ENCODE peak calls at places on chromosome 9, in five cellular contexts. H, X, Q, Z and A are unnamed samples.

GRCh38 chr9:26524225-26524624 is 368.4 kb downstream of the CAAP1 start:
- DNase-seq in H (no peak), Q (no peak), Z (no peak), X (no peak), A (no peak)

GRCh38 chr9:125049212-125049611 is 94.1 kb downstream of the SCAI start:
- DNase-seq in X (no peak), H (no peak), Q (no peak), Z (no peak), A (no peak)

GRCh38 chr9:118321823-118322222 is 617.6 kb downstream of the TLR4 start:
- DNase-seq in X (no peak), Q (no peak), H (no peak), Z (no peak), A (no peak)

GRCh38 chr9:103167530-103167929 is 172.4 kb downstream of the CYLC2 start:
- DNase-seq in X (no peak), Q (no peak), H (no peak), Z (no peak), A (no peak)

GRCh38 chr9:129945314-129945713 is 97.7 kb downstream of the FNBP1 start:
- DNase-seq in Q (no peak), H (no peak), Z (no peak), X (no peak), A (no peak)

GRCh38 chr9:14321517-14322125 is 7.7 kb upstream of the NFIB start:
- DNase-seq in H (no peak), X (no peak), Z (no peak), Q (no peak), A (no peak)

GRCh38 chr9:89436963-89437625 is 60.8 kb downstream of the SEMA4D start:
- DNase-seq in H (peak; percentile 54), X (no peak), Q (no peak), Z (peak; percentile 84), A (no peak)

GRCh38 chr9:71119746-71120145 is 1.7 kb downstream of the TRPM3 start:
- DNase-seq in X (no peak), Z (no peak), H (no peak), Q (no peak), A (no peak)

GRCh38 chr9:127968717-127969383 is 11.9 kb downstream of the EEIG1 start:
- DNase-seq in Z (peak; percentile 84), H (no peak), X (no peak), Q (peak; percentile 56), A (no peak)

GRCh38 chr9:4579011-4579410 is 83.1 kb upstream of the PLPP6 start:
- DNase-seq in X (no peak), Z (no peak), Q (no peak), H (no peak), A (no peak)

GRCh38 chr9:91285729-91286353 is 75.9 kb downstream of the AUH start:
- DNase-seq in Q (no peak), Z (no peak), H (no peak), X (no peak), A (no peak)

GRCh38 chr9:125404733-125405132 is 143.1 kb downstream of the GAPVD1 start:
- DNase-seq in Z (no peak), H (no peak), Q (no peak), X (no peak), A (no peak)

GRCh38 chr9:70120834-70121510 is 77.3 kb downstream of the MAMDC2 start:
- DNase-seq in X (no peak), Q (peak; percentile 84), Z (no peak), H (no peak), A (no peak)

GRCh38 chr9:72925126-72925810 is 27.6 kb downstream of the ALDH1A1 start:
- DNase-seq in Z (no peak), H (no peak), Q (peak; percentile 13), X (no peak), A (no peak)

GRCh38 chr9:130861372-130862180 is 26.5 kb downstream of the ABL1 start:
- DNase-seq in H (no peak), Q (no peak), X (no peak), Z (no peak), A (no peak)

GRCh38 chr9:114287001-114287762 is 35.7 kb upstream of the ORM1 start:
- DNase-seq in Q (no peak), H (no peak), Z (no peak), X (no peak), A (no peak)

GRCh38 chr9:17462869-17463464 is 115.9 kb upstream of the SH3GL2 start:
- DNase-seq in Q (peak; percentile 16), H (no peak), X (peak; percentile 20), Z (peak; percentile 36), A (peak; percentile 13)

GRCh38 chr9:15070716-15071115 is 160.5 kb upstream of the FREM1 start:
- DNase-seq in Z (no peak), Q (no peak), X (no peak), H (no peak), A (no peak)

GRCh38 chr9:12955510-12956163 is 180.8 kb downstream of the LURAP1L start:
- DNase-seq in X (no peak), Z (no peak), Q (no peak), H (no peak), A (no peak)

GRCh38 chr9:108675708-108676107 is 180.1 kb downstream of the ACTL7B start:
- DNase-seq in Z (no peak), Q (no peak), H (no peak), X (no peak), A (no peak)

GRCh38 chr9:82332018-82332773 is 343.6 kb downstream of the SPATA31D1 start:
- DNase-seq in X (no peak), H (no peak), Q (peak; percentile 82), Z (no peak), A (no peak)

GRCh38 chr9:136381966-136382513 is 8.6 kb upstream of the CARD9 start:
- DNase-seq in Z (no peak), Q (no peak), H (no peak), X (no peak), A (no peak)

GRCh38 chr9:100322954-100323536 is 29.7 kb downstream of the TEX10 start:
- DNase-seq in H (no peak), X (peak; percentile 9), Q (peak; percentile 7), Z (peak; percentile 38), A (peak; percentile 22)

GRCh38 chr9:97853844-97854695 is 1.0 kb downstream of the FOXE1 start:
- DNase-seq in H (peak; percentile 42), Z (no peak), Q (no peak), X (peak; percentile 61), A (peak; percentile 69)

GRCh38 chr9:84604223-84604622 is 65.3 kb upstream of the NTRK2 start:
- DNase-seq in H (no peak), Q (no peak), X (no peak), Z (no peak), A (no peak)

GRCh38 chr9:15693701-15694100 is 140.9 kb downstream of the CCDC171 start:
- DNase-seq in Q (no peak), X (no peak), Z (no peak), H (no peak), A (no peak)

GRCh38 chr9:27457445-27457844 is 66.6 kb upstream of the IFNK start:
- DNase-seq in Z (no peak), Q (no peak), H (no peak), X (no peak), A (no peak)

GRCh38 chr9:134602547-134603362 is 38.8 kb upstream of the COL5A1 start:
- DNase-seq in Q (peak; percentile 98), H (no peak), X (no peak), Z (no peak), A (no peak)
- TF ChIP-seq CTCF in Q (no peak), H (no peak), X (no peak), Z (no peak), A (no peak)

GRCh38 chr9:121560921-121561320 is 61.3 kb upstream of the GGTA1 start:
- DNase-seq in Q (no peak), H (no peak), Z (no peak), X (no peak), A (no peak)

GRCh38 chr9:121561385-121562222 is 62.0 kb upstream of the GGTA1 start:
- DNase-seq in Q (no peak), H (no peak), Z (no peak), X (no peak), A (no peak)

GRCh38 chr9:121557581-121558422 is 58.2 kb upstream of the GGTA1 start:
- DNase-seq in Z (peak; percentile 68), X (peak; percentile 41), Q (peak; percentile 57), H (no peak), A (peak; percentile 55)

GRCh38 chr9:121558423-121558950 is 58.8 kb upstream of the GGTA1 start:
- DNase-seq in Z (no peak), H (no peak), Q (no peak), X (no peak), A (no peak)

DNA sequence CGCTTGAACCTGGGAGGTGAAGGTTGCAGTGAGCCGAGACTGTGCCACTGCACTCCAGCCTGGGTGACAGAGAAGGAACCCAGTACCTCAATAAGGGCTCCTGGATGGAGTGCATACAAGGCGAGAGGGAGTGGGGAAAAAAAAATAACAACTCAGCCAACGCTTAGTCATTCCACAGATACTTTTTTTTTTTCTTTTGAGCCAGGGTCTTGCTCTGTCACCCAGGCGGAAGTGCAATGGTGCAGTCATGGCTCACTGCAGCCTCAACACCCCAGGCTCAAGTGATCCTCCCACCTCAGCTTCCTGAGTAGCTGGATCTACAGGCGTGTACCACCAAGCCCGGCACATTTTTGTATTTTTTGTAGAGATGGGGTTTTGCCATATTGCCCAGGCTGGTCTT is 59.5 kb upstream of the GGTA1 start:
- DNase-seq in H (no peak), Z (no peak), Q (no peak), X (no peak), A (no peak)
- TF ChIP-seq CTCF in H (no peak), Z (no peak), Q (no peak), X (no peak), A (no peak)

DNA sequence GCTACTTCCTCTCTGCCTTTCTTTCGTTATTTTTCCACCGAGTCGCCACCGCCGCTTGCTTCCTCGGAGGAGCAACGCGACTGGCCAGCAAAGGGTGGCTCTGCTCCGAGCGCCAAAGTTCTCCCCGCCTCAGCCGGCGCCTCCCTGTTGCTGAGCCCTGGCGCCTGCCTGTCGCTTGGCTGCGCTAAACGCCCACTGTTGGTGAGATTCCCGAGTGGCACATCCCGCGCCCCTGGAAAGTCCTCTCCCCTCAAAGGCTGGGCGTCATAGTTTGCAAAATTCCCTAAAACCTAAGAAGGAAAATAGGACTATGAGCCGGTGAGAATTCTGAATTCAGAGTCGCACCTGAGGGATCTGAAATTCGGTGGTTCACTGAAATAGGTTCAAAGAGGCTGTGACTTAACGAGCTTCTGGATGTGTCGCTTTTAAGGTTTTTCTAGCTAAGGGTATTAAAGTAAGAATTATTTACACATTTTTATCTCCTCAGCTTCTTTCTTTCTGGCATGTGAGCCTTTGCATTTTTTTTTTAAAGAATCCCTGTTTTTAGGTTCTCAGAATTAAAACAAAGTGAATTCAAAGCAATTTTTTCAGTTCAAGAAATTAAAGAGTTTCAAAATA is at the start of gene GRIN3A:
- DNase-seq in Z (no peak), X (no peak), H (no peak), Q (no peak), A (no peak)
- TF ChIP-seq CTCF in Z (no peak), X (no peak), H (no peak), Q (no peak), A (no peak)

DNA sequence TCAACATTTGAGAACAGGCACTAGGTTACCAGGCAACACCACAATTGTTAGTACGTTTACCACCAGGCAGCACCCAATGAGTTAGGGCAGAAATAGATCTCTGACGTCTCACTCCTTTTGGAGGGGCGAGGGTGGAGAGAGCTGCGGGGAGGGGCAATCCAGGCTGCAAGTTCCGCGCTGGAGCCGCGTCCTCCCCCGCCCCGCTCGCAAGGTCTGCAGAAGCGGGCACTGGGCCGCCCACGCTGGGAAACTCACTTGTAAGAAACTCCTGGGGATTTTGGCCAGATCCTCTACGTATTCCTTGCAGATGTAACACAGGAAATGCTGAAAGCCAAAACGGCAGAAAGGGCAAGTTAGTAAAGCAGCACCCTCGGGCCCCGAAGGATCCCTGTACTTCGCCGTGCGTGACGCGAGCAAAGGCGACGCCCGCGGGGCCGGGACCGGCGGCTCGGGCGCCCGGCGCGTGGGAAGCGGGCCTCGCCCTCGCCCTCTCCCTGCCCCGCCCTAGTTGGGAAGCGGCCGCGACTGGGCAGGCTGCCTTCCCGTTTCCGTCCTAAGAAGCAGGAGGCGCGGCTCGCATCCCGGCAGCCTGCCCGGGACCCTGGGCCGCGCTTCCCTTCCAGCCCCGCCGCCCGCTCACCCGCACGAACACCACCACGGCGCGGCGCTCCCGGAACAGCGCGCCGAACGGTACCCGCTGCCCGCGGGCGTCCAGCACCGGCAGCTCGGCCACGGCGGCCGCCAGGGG is 493 bp downstream of the PRXL2C start:
- DNase-seq in H (peak; percentile 52), Z (peak; percentile 73), X (peak; percentile 80), Q (peak; percentile 75), A (peak; percentile 75)
- TF ChIP-seq CTCF in H (no peak), Z (no peak), X (peak; percentile 17), Q (no peak), A (no peak)